ENCODE peak calls at places on chromosome 5, in six cellular contexts. One of them, this sample, is unnamed.

GRCh38 chr5:317086-317811 is 4.3 kb upstream of the AHRR start:
- DNase-seq in neural progenitor cell: peak
- DNase-seq in MM.1S: no peak
- DNase-seq in HCT116: peak
- DNase-seq in IMR-90: peak
- DNase-seq in Karpas-422: peak
- DNase-seq in this sample: no peak

GRCh38 chr5:175772747-175773533 is 98.4 kb upstream of the CPLX2 start:
- DNase-seq in neural progenitor cell: peak
- DNase-seq in MM.1S: no peak
- DNase-seq in HCT116: no peak
- DNase-seq in IMR-90: no peak
- DNase-seq in Karpas-422: no peak
- DNase-seq in this sample: no peak

GRCh38 chr5:8908055-8908683 is 637.7 kb downstream of the SEMA5A start:
- DNase-seq in neural progenitor cell: peak
- DNase-seq in MM.1S: peak
- DNase-seq in HCT116: no peak
- DNase-seq in IMR-90: peak
- DNase-seq in Karpas-422: peak
- DNase-seq in this sample: peak

GRCh38 chr5:157612071-157612476 is 36.5 kb upstream of the ADAM19 start:
- DNase-seq in neural progenitor cell: no peak
- DNase-seq in MM.1S: no peak
- DNase-seq in HCT116: no peak
- DNase-seq in IMR-90: no peak
- DNase-seq in Karpas-422: no peak
- DNase-seq in this sample: no peak

GRCh38 chr5:107744418-107745330 is 73.9 kb upstream of the EFNA5 start:
- DNase-seq in neural progenitor cell: peak
- DNase-seq in MM.1S: no peak
- DNase-seq in HCT116: no peak
- DNase-seq in IMR-90: no peak
- DNase-seq in Karpas-422: no peak
- DNase-seq in this sample: peak

GRCh38 chr5:169430676-169431075 is 129.7 kb upstream of the SLIT3 start:
- DNase-seq in neural progenitor cell: no peak
- DNase-seq in MM.1S: no peak
- DNase-seq in HCT116: no peak
- DNase-seq in IMR-90: no peak
- DNase-seq in Karpas-422: no peak
- DNase-seq in this sample: no peak

GRCh38 chr5:130289132-130290088 is 385.1 kb downstream of the CHSY3 start:
- DNase-seq in neural progenitor cell: no peak
- DNase-seq in MM.1S: no peak
- DNase-seq in HCT116: no peak
- DNase-seq in IMR-90: no peak
- DNase-seq in Karpas-422: no peak
- DNase-seq in this sample: no peak

GRCh38 chr5:12616093-12616492 is 711.8 kb upstream of the CTNND2 start:
- DNase-seq in neural progenitor cell: no peak
- DNase-seq in MM.1S: no peak
- DNase-seq in HCT116: no peak
- DNase-seq in IMR-90: no peak
- DNase-seq in Karpas-422: no peak
- DNase-seq in this sample: no peak

GRCh38 chr5:122258241-122258640 is 53.8 kb upstream of the SNCAIP start:
- DNase-seq in neural progenitor cell: no peak
- DNase-seq in MM.1S: no peak
- DNase-seq in HCT116: no peak
- DNase-seq in IMR-90: no peak
- DNase-seq in Karpas-422: no peak
- DNase-seq in this sample: no peak

GRCh38 chr5:180135128-180135955 is 63.8 kb upstream of the RNF130 start:
- DNase-seq in neural progenitor cell: no peak
- DNase-seq in MM.1S: no peak
- DNase-seq in HCT116: peak
- DNase-seq in IMR-90: peak
- DNase-seq in Karpas-422: no peak
- DNase-seq in this sample: no peak

GRCh38 chr5:108818613-108819272 is 71.0 kb downstream of the FER start:
- DNase-seq in neural progenitor cell: no peak
- DNase-seq in MM.1S: peak
- DNase-seq in HCT116: no peak
- DNase-seq in IMR-90: peak
- DNase-seq in Karpas-422: no peak
- DNase-seq in this sample: no peak

GRCh38 chr5:175284806-175285205 is 159.2 kb downstream of the DRD1 start:
- DNase-seq in neural progenitor cell: no peak
- DNase-seq in MM.1S: no peak
- DNase-seq in HCT116: no peak
- DNase-seq in IMR-90: no peak
- DNase-seq in Karpas-422: no peak
- DNase-seq in this sample: no peak

GRCh38 chr5:32710859-32711692 is at the start of gene NPR3:
- DNase-seq in neural progenitor cell: peak
- DNase-seq in MM.1S: no peak
- DNase-seq in HCT116: no peak
- DNase-seq in IMR-90: peak
- DNase-seq in Karpas-422: no peak
- DNase-seq in this sample: no peak

GRCh38 chr5:130337179-130337888 is 433.1 kb downstream of the CHSY3 start:
- DNase-seq in neural progenitor cell: no peak
- DNase-seq in MM.1S: no peak
- DNase-seq in HCT116: no peak
- DNase-seq in IMR-90: peak
- DNase-seq in Karpas-422: no peak
- DNase-seq in this sample: no peak

GRCh38 chr5:68711311-68712200 is 382.3 kb upstream of the SLC30A5 start:
- DNase-seq in neural progenitor cell: no peak
- DNase-seq in MM.1S: peak
- DNase-seq in HCT116: no peak
- DNase-seq in IMR-90: no peak
- DNase-seq in Karpas-422: no peak
- DNase-seq in this sample: no peak

GRCh38 chr5:150064681-150065220 is 21.6 kb downstream of the CSF1R start:
- DNase-seq in neural progenitor cell: peak
- DNase-seq in MM.1S: no peak
- DNase-seq in HCT116: no peak
- DNase-seq in IMR-90: no peak
- DNase-seq in Karpas-422: no peak
- DNase-seq in this sample: no peak

GRCh38 chr5:17727212-17727611 is 93.0 kb downstream of the TAF11L14 start:
- DNase-seq in neural progenitor cell: no peak
- DNase-seq in MM.1S: no peak
- DNase-seq in HCT116: no peak
- DNase-seq in IMR-90: no peak
- DNase-seq in Karpas-422: no peak
- DNase-seq in this sample: no peak

GRCh38 chr5:15321771-15322170 is 178.2 kb upstream of the FBXL7 start:
- DNase-seq in neural progenitor cell: no peak
- DNase-seq in MM.1S: no peak
- DNase-seq in HCT116: no peak
- DNase-seq in IMR-90: no peak
- DNase-seq in Karpas-422: no peak
- DNase-seq in this sample: no peak

GRCh38 chr5:34014614-34015013 is 6.8 kb upstream of the AMACR start:
- DNase-seq in neural progenitor cell: no peak
- DNase-seq in MM.1S: no peak
- DNase-seq in HCT116: no peak
- DNase-seq in IMR-90: no peak
- DNase-seq in Karpas-422: no peak
- DNase-seq in this sample: no peak

GRCh38 chr5:53095931-53096525 is 13.5 kb downstream of the MOCS2 start:
- DNase-seq in neural progenitor cell: peak
- DNase-seq in MM.1S: peak
- DNase-seq in HCT116: peak
- DNase-seq in IMR-90: peak
- DNase-seq in Karpas-422: peak
- DNase-seq in this sample: peak

GRCh38 chr5:150197476-150197875 is 7.6 kb downstream of the SLC6A7 start:
- DNase-seq in neural progenitor cell: no peak
- DNase-seq in MM.1S: no peak
- DNase-seq in HCT116: no peak
- DNase-seq in IMR-90: no peak
- DNase-seq in Karpas-422: no peak
- DNase-seq in this sample: no peak

GRCh38 chr5:173535166-173535975 is 81.1 kb downstream of the BOD1 start:
- DNase-seq in neural progenitor cell: no peak
- DNase-seq in MM.1S: no peak
- DNase-seq in HCT116: no peak
- DNase-seq in IMR-90: peak
- DNase-seq in Karpas-422: no peak
- DNase-seq in this sample: no peak

GRCh38 chr5:76787237-76787636 is 31.6 kb upstream of the F2RL1 start:
- DNase-seq in neural progenitor cell: no peak
- DNase-seq in MM.1S: no peak
- DNase-seq in HCT116: no peak
- DNase-seq in IMR-90: peak
- DNase-seq in Karpas-422: no peak
- DNase-seq in this sample: no peak

GRCh38 chr5:88140396-88140862 is 128.2 kb downstream of the TMEM161B start:
- DNase-seq in neural progenitor cell: peak
- DNase-seq in MM.1S: no peak
- DNase-seq in HCT116: no peak
- DNase-seq in IMR-90: no peak
- DNase-seq in Karpas-422: no peak
- DNase-seq in this sample: no peak

GRCh38 chr5:10424124-10424731 is 17.5 kb upstream of the ROPN1L start:
- DNase-seq in neural progenitor cell: peak
- DNase-seq in MM.1S: no peak
- DNase-seq in HCT116: peak
- DNase-seq in IMR-90: peak
- DNase-seq in Karpas-422: peak
- DNase-seq in this sample: no peak

GRCh38 chr5:133873936-133874585 is 94.4 kb downstream of the C5orf15 start:
- DNase-seq in neural progenitor cell: no peak
- DNase-seq in MM.1S: no peak
- DNase-seq in HCT116: no peak
- DNase-seq in IMR-90: peak
- DNase-seq in Karpas-422: no peak
- DNase-seq in this sample: no peak

GRCh38 chr5:65535529-65535987 is 27.4 kb downstream of the CENPK start:
- DNase-seq in neural progenitor cell: no peak
- DNase-seq in MM.1S: no peak
- DNase-seq in HCT116: no peak
- DNase-seq in IMR-90: peak
- DNase-seq in Karpas-422: no peak
- DNase-seq in this sample: no peak

GRCh38 chr5:132749506-132749905 is 2.3 kb downstream of the CCNI2 start:
- DNase-seq in neural progenitor cell: no peak
- DNase-seq in MM.1S: no peak
- DNase-seq in HCT116: no peak
- DNase-seq in IMR-90: no peak
- DNase-seq in Karpas-422: no peak
- DNase-seq in this sample: no peak

GRCh38 chr5:54443264-54443663 is 12.2 kb upstream of the HSPB3 start:
- DNase-seq in neural progenitor cell: peak
- DNase-seq in MM.1S: peak
- DNase-seq in HCT116: peak
- DNase-seq in IMR-90: peak
- DNase-seq in Karpas-422: peak
- DNase-seq in this sample: no peak

GRCh38 chr5:95818181-95819147 is 4.1 kb downstream of the GLRX start:
- DNase-seq in neural progenitor cell: no peak
- DNase-seq in MM.1S: no peak
- DNase-seq in HCT116: no peak
- DNase-seq in IMR-90: no peak
- DNase-seq in Karpas-422: peak
- DNase-seq in this sample: no peak
- H3K9ac ChIP-seq in neural progenitor cell: no peak
- H3K9ac ChIP-seq in MM.1S: no peak
- H3K9ac ChIP-seq in HCT116: no peak
- H3K9ac ChIP-seq in IMR-90: no peak
- H3K9ac ChIP-seq in Karpas-422: peak
- H3K9ac ChIP-seq in this sample: no peak

DNA sequence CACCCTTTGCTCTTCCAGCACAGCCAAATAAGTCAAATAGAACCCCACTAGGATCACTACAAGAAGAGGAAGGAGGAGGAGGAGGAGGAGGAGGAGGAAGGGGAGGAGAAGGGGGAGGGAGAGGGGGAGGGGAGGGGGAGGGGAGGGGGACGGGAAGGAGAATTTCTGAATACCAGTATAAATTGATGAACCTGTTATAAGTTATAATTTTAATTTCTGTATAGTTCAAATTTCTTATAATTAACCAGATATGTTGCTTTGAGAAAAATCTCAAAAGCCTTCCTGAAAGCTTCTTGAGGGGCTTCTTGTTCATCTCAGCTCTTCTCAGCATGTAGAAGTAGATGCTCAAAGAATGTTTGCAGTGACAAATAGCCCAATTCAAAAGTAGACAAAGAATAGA is 15.0 kb upstream of the ADRA1B start:
- DNase-seq in neural progenitor cell: no peak
- DNase-seq in MM.1S: no peak
- DNase-seq in HCT116: no peak
- DNase-seq in IMR-90: no peak
- DNase-seq in Karpas-422: no peak
- DNase-seq in this sample: no peak
- H3K9ac ChIP-seq in neural progenitor cell: no peak
- H3K9ac ChIP-seq in MM.1S: no peak
- H3K9ac ChIP-seq in HCT116: no peak
- H3K9ac ChIP-seq in IMR-90: no peak
- H3K9ac ChIP-seq in Karpas-422: no peak
- H3K9ac ChIP-seq in this sample: no peak

DNA sequence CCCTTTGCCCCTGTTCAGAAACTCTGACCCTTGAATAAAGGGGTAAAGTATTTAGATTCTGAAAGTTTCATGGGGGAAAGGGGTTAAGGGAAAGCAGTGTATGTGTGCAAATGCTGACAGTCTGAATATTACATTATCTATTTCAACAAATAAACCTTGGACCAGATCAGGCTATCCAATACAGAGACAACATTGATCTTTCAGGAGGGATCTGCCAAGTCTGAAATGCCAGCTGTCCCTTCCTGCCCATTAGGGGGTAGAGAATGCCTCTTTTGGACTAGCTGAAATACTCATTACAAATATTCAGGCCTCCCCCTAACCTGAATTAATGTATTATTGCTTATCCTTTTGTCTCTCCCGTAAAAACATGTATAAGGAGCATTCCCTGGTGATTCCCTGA is 219.5 kb downstream of the NR3C1 start:
- DNase-seq in neural progenitor cell: no peak
- DNase-seq in MM.1S: no peak
- DNase-seq in HCT116: no peak
- DNase-seq in IMR-90: no peak
- DNase-seq in Karpas-422: no peak
- DNase-seq in this sample: no peak
- H3K9ac ChIP-seq in neural progenitor cell: no peak
- H3K9ac ChIP-seq in MM.1S: peak
- H3K9ac ChIP-seq in HCT116: no peak
- H3K9ac ChIP-seq in IMR-90: no peak
- H3K9ac ChIP-seq in Karpas-422: peak
- H3K9ac ChIP-seq in this sample: no peak

DNA sequence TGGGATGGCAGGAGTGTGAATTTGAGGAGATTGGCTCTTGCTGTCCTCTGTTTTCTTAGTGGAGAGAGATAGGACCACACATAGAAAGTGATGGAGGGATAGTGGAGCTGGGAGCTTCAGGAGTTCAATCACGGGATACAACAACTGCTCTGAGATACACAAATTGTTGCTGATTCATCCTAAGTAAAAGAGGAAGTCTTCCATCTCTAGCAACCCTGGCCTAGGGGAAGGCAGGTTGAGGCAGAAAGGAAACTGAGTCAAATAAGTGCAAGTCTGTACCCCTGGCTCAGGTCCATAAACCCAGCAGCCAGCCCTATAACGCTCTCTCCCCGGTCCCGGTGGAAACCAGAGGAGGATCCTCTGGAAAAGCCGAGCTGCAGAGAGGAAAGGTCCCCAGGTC is 97.7 kb downstream of the ADCY2 start:
- DNase-seq in neural progenitor cell: no peak
- DNase-seq in MM.1S: no peak
- DNase-seq in HCT116: no peak
- DNase-seq in IMR-90: no peak
- DNase-seq in Karpas-422: no peak
- DNase-seq in this sample: no peak
- H3K9ac ChIP-seq in neural progenitor cell: no peak
- H3K9ac ChIP-seq in MM.1S: no peak
- H3K9ac ChIP-seq in HCT116: no peak
- H3K9ac ChIP-seq in IMR-90: no peak
- H3K9ac ChIP-seq in Karpas-422: no peak
- H3K9ac ChIP-seq in this sample: no peak